ENCODE peak calls at places on chromosome 10, in five cellular contexts. G is mesenchymal stem cell, L is IMR-90, S is H1, W is neuronal stem cell. Y is an unnamed sample.

GRCh38 chr10:77845455-77845850 is 81.1 kb downstream of the DLG5 start:
- DNase-seq in L (no peak), S (no peak), W (no peak), G (no peak), Y (no peak)

GRCh38 chr10:34520084-34520483 is 295.0 kb downstream of the PARD3 start:
- DNase-seq in L (no peak), S (no peak), W (no peak), G (no peak), Y (no peak)

GRCh38 chr10:73920084-73920483 is 9.2 kb downstream of the PLAU start:
- DNase-seq in G (peak), S (no peak), L (no peak), W (no peak), Y (no peak)

GRCh38 chr10:72126184-72126871 is 38.0 kb upstream of the SPOCK2 start:
- DNase-seq in G (peak), S (no peak), W (no peak), L (peak), Y (no peak)

GRCh38 chr10:27479016-27479415 is 25.1 kb upstream of the RAB18 start:
- DNase-seq in L (no peak), G (no peak), W (no peak), S (no peak), Y (no peak)

GRCh38 chr10:88117869-88118632 is 254.6 kb downstream of the PTEN start:
- DNase-seq in W (no peak), S (no peak), G (no peak), L (no peak), Y (peak)

GRCh38 chr10:10785627-10786333 is 231.9 kb upstream of the CELF2 start:
- DNase-seq in G (peak), W (no peak), L (peak), S (no peak), Y (no peak)

GRCh38 chr10:42952931-42953683 is 123.8 kb upstream of the RET start:
- DNase-seq in W (no peak), S (peak), L (no peak), G (no peak), Y (peak)

GRCh38 chr10:62804384-62805138 is at the start of gene ADO:
- DNase-seq in G (peak), L (peak), W (peak), S (peak), Y (peak)

GRCh38 chr10:62806246-62806645 is 1.7 kb downstream of the ADO start:
- DNase-seq in G (no peak), S (no peak), L (peak), W (no peak), Y (no peak)

GRCh38 chr10:62805139-62806092 is 896 bp downstream of the ADO start:
- DNase-seq in S (peak), G (peak), W (peak), L (peak), Y (peak)

DNA sequence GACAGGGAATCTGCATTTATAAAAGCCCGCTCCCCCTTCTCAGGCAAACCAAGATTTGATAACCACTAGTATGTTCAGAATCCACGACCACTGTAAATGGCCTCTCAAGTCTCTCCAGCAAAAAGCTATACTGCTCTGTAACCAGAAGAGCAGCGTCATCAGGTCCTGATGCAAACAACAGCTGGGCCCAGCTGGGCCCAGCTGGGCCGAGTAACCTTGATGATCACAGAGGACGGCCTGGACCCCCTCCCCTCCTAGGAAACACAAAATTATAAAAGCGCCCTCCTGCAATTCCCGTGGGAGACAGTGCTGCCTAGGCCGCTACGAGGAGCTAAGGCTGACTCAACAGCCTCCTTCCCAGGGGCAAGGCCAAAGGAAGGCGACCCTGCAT is 532 bp upstream of the ADO start:
- DNase-seq in W (no peak), G (peak), S (no peak), L (peak), Y (no peak)
- H2BK120ac ChIP-seq in W (no peak), G (peak), S (no peak), L (peak), Y (no peak)

GRCh38 chr10:110410329-110411046 is 87.2 kb upstream of the DUSP5 start:
- DNase-seq in L (peak), W (no peak), S (no peak), G (peak), Y (no peak)
- H3K9ac ChIP-seq in L (peak), W (no peak), S (no peak), G (peak), Y (no peak)

DNA sequence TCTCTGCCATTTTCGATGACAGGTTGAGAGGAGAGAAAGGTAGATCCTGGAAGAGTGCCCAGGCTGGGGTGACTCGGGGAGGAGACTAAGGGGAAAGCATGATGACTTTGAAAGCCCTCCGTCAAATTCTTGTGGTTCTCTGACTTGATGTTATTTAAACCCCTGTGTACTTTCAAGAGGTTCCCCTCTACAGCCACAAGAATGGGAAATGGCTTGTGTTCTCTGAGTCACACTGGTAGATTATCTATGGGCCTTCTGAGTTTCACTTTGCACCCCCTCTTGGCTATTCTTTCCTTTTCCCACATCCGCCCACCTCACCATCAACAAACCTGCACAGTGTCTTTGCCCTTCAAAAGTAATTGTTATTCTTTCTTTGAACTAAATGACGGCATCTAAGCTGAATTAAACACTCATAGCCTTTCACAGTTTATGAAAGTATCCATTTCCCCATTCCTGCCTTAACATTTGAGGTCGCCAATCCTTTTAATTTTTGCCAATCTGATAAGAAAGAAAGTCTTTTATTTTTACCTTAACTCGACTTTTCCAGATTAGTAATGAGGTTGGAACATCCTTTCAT is 24.1 kb downstream of the PRF1 start:
- DNase-seq in W (no peak), L (peak), S (no peak), G (peak), Y (no peak)
- H2AFZ ChIP-seq in W (no peak), L (no peak), S (no peak), G (no peak), Y (no peak)

GRCh38 chr10:132517951-132518521 is 19.6 kb upstream of the INPP5A start:
- DNase-seq in G (peak), L (no peak), W (no peak), S (peak), Y (peak)
- H2BK120ac ChIP-seq in G (peak), L (peak), W (no peak), S (no peak), Y (no peak)

GRCh38 chr10:33178026-33178755 is 156.3 kb downstream of the NRP1 start:
- DNase-seq in G (no peak), W (no peak), S (no peak), L (no peak), Y (no peak)
- H3K9ac ChIP-seq in G (peak), W (no peak), S (no peak), L (no peak), Y (no peak)

DNA sequence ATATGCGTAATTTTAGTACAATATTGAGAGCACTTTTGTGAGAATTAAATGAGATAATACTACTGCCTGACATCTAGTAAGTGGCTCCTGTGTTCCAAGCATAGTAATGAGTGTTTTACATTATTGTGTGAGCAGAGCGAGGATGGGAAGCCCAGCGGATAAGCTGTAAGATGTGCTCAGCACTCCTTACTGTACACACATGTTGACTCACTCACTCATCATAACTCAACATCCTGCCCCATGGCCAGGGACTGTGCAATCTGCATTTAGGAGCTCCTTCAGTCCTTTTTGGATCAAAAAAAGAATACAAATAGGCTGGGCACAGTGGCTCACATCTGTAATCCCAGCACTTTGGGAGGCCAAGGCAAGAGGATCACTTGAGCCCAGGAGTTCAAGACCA is 72.9 kb upstream of the NEBL start:
- DNase-seq in L (no peak), G (peak), W (no peak), S (no peak), Y (no peak)
- H2AFZ ChIP-seq in L (no peak), G (no peak), W (no peak), S (no peak), Y (no peak)